ENCODE peak calls at places on chromosomes 12 and 14, in seven cellular contexts. One of them, this sample, is unnamed.

GRCh38 chr12:109944561-109944960 is 44.5 kb downstream of the TCHP start:
- DNase-seq in activated CD4-positive, alpha-beta T cell treated with anti-CD3 and anti-CD28 coated beads for 24 hours: no peak
- DNase-seq in Calu3: no peak
- DNase-seq in stimulated activated effector memory CD8-positive, alpha-beta T cell treated with anti-CD3 and anti-CD28 coated beads, Interleukin-12 subunit alpha, Interleukin-12 subunit beta, amount 100 ng/mL, for 72 hours: no peak
- DNase-seq in stimulated activated CD4-positive, alpha-beta T cell treated with anti-CD3 and anti-CD28 coated beads, Interleukin-1b, Interleukin-23, amount 100 ng/mL, for 1 hour: no peak
- DNase-seq in SJCRH30: no peak
- DNase-seq in HS-5: no peak
- DNase-seq in this sample: no peak

GRCh38 chr14:34699873-34700621 is 14.3 kb downstream of the CFL2 start:
- DNase-seq in activated CD4-positive, alpha-beta T cell treated with anti-CD3 and anti-CD28 coated beads for 24 hours: no peak
- DNase-seq in Calu3: no peak
- DNase-seq in stimulated activated effector memory CD8-positive, alpha-beta T cell treated with anti-CD3 and anti-CD28 coated beads, Interleukin-12 subunit alpha, Interleukin-12 subunit beta, amount 100 ng/mL, for 72 hours: no peak
- DNase-seq in stimulated activated CD4-positive, alpha-beta T cell treated with anti-CD3 and anti-CD28 coated beads, Interleukin-1b, Interleukin-23, amount 100 ng/mL, for 1 hour: no peak
- DNase-seq in SJCRH30: peak
- DNase-seq in HS-5: peak
- DNase-seq in this sample: no peak

GRCh38 chr12:106147956-106148355 is 9.2 kb upstream of the NUAK1 start:
- DNase-seq in activated CD4-positive, alpha-beta T cell treated with anti-CD3 and anti-CD28 coated beads for 24 hours: no peak
- DNase-seq in Calu3: no peak
- DNase-seq in stimulated activated effector memory CD8-positive, alpha-beta T cell treated with anti-CD3 and anti-CD28 coated beads, Interleukin-12 subunit alpha, Interleukin-12 subunit beta, amount 100 ng/mL, for 72 hours: no peak
- DNase-seq in stimulated activated CD4-positive, alpha-beta T cell treated with anti-CD3 and anti-CD28 coated beads, Interleukin-1b, Interleukin-23, amount 100 ng/mL, for 1 hour: no peak
- DNase-seq in SJCRH30: peak
- DNase-seq in HS-5: no peak
- DNase-seq in this sample: no peak

GRCh38 chr12:94618995-94619695 is 31.2 kb downstream of the TMCC3 start:
- DNase-seq in activated CD4-positive, alpha-beta T cell treated with anti-CD3 and anti-CD28 coated beads for 24 hours: peak
- DNase-seq in Calu3: no peak
- DNase-seq in stimulated activated effector memory CD8-positive, alpha-beta T cell treated with anti-CD3 and anti-CD28 coated beads, Interleukin-12 subunit alpha, Interleukin-12 subunit beta, amount 100 ng/mL, for 72 hours: no peak
- DNase-seq in stimulated activated CD4-positive, alpha-beta T cell treated with anti-CD3 and anti-CD28 coated beads, Interleukin-1b, Interleukin-23, amount 100 ng/mL, for 1 hour: no peak
- DNase-seq in SJCRH30: no peak
- DNase-seq in HS-5: peak
- DNase-seq in this sample: peak

GRCh38 chr14:76580967-76581366 is 180.3 kb upstream of the VASH1 start:
- DNase-seq in activated CD4-positive, alpha-beta T cell treated with anti-CD3 and anti-CD28 coated beads for 24 hours: no peak
- DNase-seq in Calu3: no peak
- DNase-seq in stimulated activated effector memory CD8-positive, alpha-beta T cell treated with anti-CD3 and anti-CD28 coated beads, Interleukin-12 subunit alpha, Interleukin-12 subunit beta, amount 100 ng/mL, for 72 hours: no peak
- DNase-seq in stimulated activated CD4-positive, alpha-beta T cell treated with anti-CD3 and anti-CD28 coated beads, Interleukin-1b, Interleukin-23, amount 100 ng/mL, for 1 hour: no peak
- DNase-seq in SJCRH30: no peak
- DNase-seq in HS-5: no peak
- DNase-seq in this sample: no peak

GRCh38 chr12:57549203-57549908 is 488 bp upstream of the KIF5A start:
- DNase-seq in activated CD4-positive, alpha-beta T cell treated with anti-CD3 and anti-CD28 coated beads for 24 hours: no peak
- DNase-seq in Calu3: no peak
- DNase-seq in stimulated activated effector memory CD8-positive, alpha-beta T cell treated with anti-CD3 and anti-CD28 coated beads, Interleukin-12 subunit alpha, Interleukin-12 subunit beta, amount 100 ng/mL, for 72 hours: no peak
- DNase-seq in stimulated activated CD4-positive, alpha-beta T cell treated with anti-CD3 and anti-CD28 coated beads, Interleukin-1b, Interleukin-23, amount 100 ng/mL, for 1 hour: no peak
- DNase-seq in SJCRH30: no peak
- DNase-seq in HS-5: no peak
- DNase-seq in this sample: no peak

GRCh38 chr14:69170848-69171247 is 17.9 kb upstream of the DCAF5 start:
- DNase-seq in activated CD4-positive, alpha-beta T cell treated with anti-CD3 and anti-CD28 coated beads for 24 hours: no peak
- DNase-seq in Calu3: no peak
- DNase-seq in stimulated activated effector memory CD8-positive, alpha-beta T cell treated with anti-CD3 and anti-CD28 coated beads, Interleukin-12 subunit alpha, Interleukin-12 subunit beta, amount 100 ng/mL, for 72 hours: no peak
- DNase-seq in stimulated activated CD4-positive, alpha-beta T cell treated with anti-CD3 and anti-CD28 coated beads, Interleukin-1b, Interleukin-23, amount 100 ng/mL, for 1 hour: no peak
- DNase-seq in SJCRH30: no peak
- DNase-seq in HS-5: no peak
- DNase-seq in this sample: no peak

GRCh38 chr14:65229431-65230286 is 127.3 kb upstream of the MAX start:
- DNase-seq in activated CD4-positive, alpha-beta T cell treated with anti-CD3 and anti-CD28 coated beads for 24 hours: no peak
- DNase-seq in Calu3: peak
- DNase-seq in stimulated activated effector memory CD8-positive, alpha-beta T cell treated with anti-CD3 and anti-CD28 coated beads, Interleukin-12 subunit alpha, Interleukin-12 subunit beta, amount 100 ng/mL, for 72 hours: no peak
- DNase-seq in stimulated activated CD4-positive, alpha-beta T cell treated with anti-CD3 and anti-CD28 coated beads, Interleukin-1b, Interleukin-23, amount 100 ng/mL, for 1 hour: no peak
- DNase-seq in SJCRH30: peak
- DNase-seq in HS-5: no peak
- DNase-seq in this sample: peak

GRCh38 chr12:9331218-9331626 is 123.0 kb upstream of the PZP start:
- DNase-seq in activated CD4-positive, alpha-beta T cell treated with anti-CD3 and anti-CD28 coated beads for 24 hours: peak
- DNase-seq in Calu3: peak
- DNase-seq in stimulated activated effector memory CD8-positive, alpha-beta T cell treated with anti-CD3 and anti-CD28 coated beads, Interleukin-12 subunit alpha, Interleukin-12 subunit beta, amount 100 ng/mL, for 72 hours: peak
- DNase-seq in stimulated activated CD4-positive, alpha-beta T cell treated with anti-CD3 and anti-CD28 coated beads, Interleukin-1b, Interleukin-23, amount 100 ng/mL, for 1 hour: peak
- DNase-seq in SJCRH30: peak
- DNase-seq in HS-5: no peak
- DNase-seq in this sample: peak

GRCh38 chr12:131066207-131066885 is 112.6 kb downstream of the ADGRD1 start:
- DNase-seq in activated CD4-positive, alpha-beta T cell treated with anti-CD3 and anti-CD28 coated beads for 24 hours: no peak
- DNase-seq in Calu3: no peak
- DNase-seq in stimulated activated effector memory CD8-positive, alpha-beta T cell treated with anti-CD3 and anti-CD28 coated beads, Interleukin-12 subunit alpha, Interleukin-12 subunit beta, amount 100 ng/mL, for 72 hours: no peak
- DNase-seq in stimulated activated CD4-positive, alpha-beta T cell treated with anti-CD3 and anti-CD28 coated beads, Interleukin-1b, Interleukin-23, amount 100 ng/mL, for 1 hour: no peak
- DNase-seq in SJCRH30: no peak
- DNase-seq in HS-5: no peak
- DNase-seq in this sample: no peak

GRCh38 chr14:36580856-36581831 is 1.3 kb downstream of the NKX2-8 start:
- DNase-seq in activated CD4-positive, alpha-beta T cell treated with anti-CD3 and anti-CD28 coated beads for 24 hours: no peak
- DNase-seq in Calu3: peak
- DNase-seq in stimulated activated effector memory CD8-positive, alpha-beta T cell treated with anti-CD3 and anti-CD28 coated beads, Interleukin-12 subunit alpha, Interleukin-12 subunit beta, amount 100 ng/mL, for 72 hours: no peak
- DNase-seq in stimulated activated CD4-positive, alpha-beta T cell treated with anti-CD3 and anti-CD28 coated beads, Interleukin-1b, Interleukin-23, amount 100 ng/mL, for 1 hour: no peak
- DNase-seq in SJCRH30: no peak
- DNase-seq in HS-5: peak
- DNase-seq in this sample: no peak

GRCh38 chr12:121911824-121912585 is 6.4 kb upstream of the CFAP251 start:
- DNase-seq in activated CD4-positive, alpha-beta T cell treated with anti-CD3 and anti-CD28 coated beads for 24 hours: no peak
- DNase-seq in Calu3: no peak
- DNase-seq in stimulated activated effector memory CD8-positive, alpha-beta T cell treated with anti-CD3 and anti-CD28 coated beads, Interleukin-12 subunit alpha, Interleukin-12 subunit beta, amount 100 ng/mL, for 72 hours: no peak
- DNase-seq in stimulated activated CD4-positive, alpha-beta T cell treated with anti-CD3 and anti-CD28 coated beads, Interleukin-1b, Interleukin-23, amount 100 ng/mL, for 1 hour: no peak
- DNase-seq in SJCRH30: no peak
- DNase-seq in HS-5: no peak
- DNase-seq in this sample: no peak